ENCODE peak calls at places on chromosomes 7 and 10, in seven cellular contexts. E, L, U, G, A, V and R are unnamed samples.
A peak's percentile ranks its signal among the peaks of the same experiment; 100 is the strongest.

GRCh38 chr7:23941551-23941950 is 231.5 kb downstream of the STK31 start:
- DNase-seq in A (no peak), V (no peak), G (no peak), L (no peak), U (no peak), E (no peak), R (no peak)

GRCh38 chr10:43408331-43408709 is 666 bp downstream of the HNRNPF start:
- DNase-seq in U (no peak), E (no peak), G (no peak), L (no peak), V (no peak), A (no peak), R (no peak)

GRCh38 chr7:114504586-114504985 is 90.0 kb downstream of the FOXP2 start:
- DNase-seq in V (no peak), A (no peak), E (no peak), L (no peak), U (no peak), G (no peak), R (no peak)

GRCh38 chr10:56255298-56255697 is 105.8 kb downstream of the ZWINT start:
- DNase-seq in E (no peak), L (no peak), V (no peak), G (no peak), U (no peak), A (no peak), R (no peak)

GRCh38 chr10:28360175-28360574 is 57.3 kb upstream of the MPP7 start:
- DNase-seq in G (no peak), V (no peak), E (no peak), L (no peak), A (no peak), U (no peak), R (no peak)

GRCh38 chr10:130021373-130021950 is 57.4 kb upstream of the EBF3 start:
- DNase-seq in U (no peak), L (no peak), A (no peak), G (no peak), V (peak; percentile 84), E (no peak), R (peak; percentile 94)

GRCh38 chr10:90890347-90890746 is 18.6 kb downstream of the RPP30 start:
- DNase-seq in G (no peak), U (no peak), L (no peak), A (no peak), V (no peak), E (no peak), R (peak; percentile 52)

GRCh38 chr7:150381096-150381495 is 2.0 kb downstream of the ZNF775 start:
- DNase-seq in G (no peak), V (no peak), U (no peak), L (no peak), A (no peak), E (no peak), R (no peak)

GRCh38 chr7:156759579-156760202 is 119.1 kb downstream of the RNF32 start:
- DNase-seq in G (no peak), L (no peak), V (no peak), E (no peak), U (no peak), A (no peak), R (no peak)

GRCh38 chr10:51892965-51893658 is 193.7 kb upstream of the CSTF2T start:
- DNase-seq in A (no peak), V (no peak), G (peak; percentile 32), L (no peak), U (peak; percentile 65), E (no peak), R (peak; percentile 8)

GRCh38 chr7:130345106-130345505 is 490 bp downstream of the CPA5 start:
- DNase-seq in U (no peak), L (no peak), E (no peak), A (no peak), V (no peak), G (no peak), R (no peak)

GRCh38 chr10:86360657-86361056 is 5.9 kb downstream of the GRID1 start:
- DNase-seq in G (no peak), A (no peak), V (no peak), E (no peak), L (no peak), U (no peak), R (no peak)

GRCh38 chr7:41579961-41580935 is 122.6 kb downstream of the INHBA start:
- DNase-seq in U (no peak), L (no peak), V (peak; percentile 62), A (no peak), G (no peak), E (no peak), R (peak; percentile 99)

GRCh38 chr10:4131407-4132215 is 346.6 kb upstream of the KLF6 start:
- DNase-seq in U (no peak), A (no peak), G (peak; percentile 84), V (peak; percentile 71), L (no peak), E (peak; percentile 34), R (peak; percentile 97)

GRCh38 chr7:151692721-151693120 is 173.0 kb upstream of the RHEB start:
- DNase-seq in U (no peak), A (no peak), G (no peak), V (no peak), L (no peak), E (no peak), R (no peak)

GRCh38 chr7:33677556-33677955 is 227.8 kb upstream of the BMPER start:
- DNase-seq in A (no peak), E (no peak), L (no peak), V (no peak), G (no peak), U (no peak), R (peak; percentile 23)

GRCh38 chr7:142300689-142301088 is 42.8 kb upstream of the PRSS58 start:
- DNase-seq in U (peak; percentile 64), G (peak; percentile 40), A (no peak), E (peak; percentile 10), L (no peak), V (no peak), R (no peak)

GRCh38 chr7:155594961-155595366 is 48.6 kb upstream of the CNPY1 start:
- DNase-seq in E (no peak), G (no peak), A (no peak), U (no peak), V (no peak), L (no peak), R (no peak)

GRCh38 chr10:48678041-48678440 is 6.6 kb upstream of the WDFY4 start:
- DNase-seq in G (no peak), U (no peak), E (no peak), L (no peak), V (no peak), A (no peak), R (no peak)

GRCh38 chr10:21888959-21889358 is 114.6 kb downstream of the DNAJC1 start:
- DNase-seq in V (no peak), A (no peak), G (peak; percentile 81), L (no peak), U (no peak), E (peak; percentile 10), R (no peak)

GRCh38 chr10:84397735-84398144 is 69.4 kb downstream of the CCSER2 start:
- DNase-seq in L (no peak), A (no peak), U (no peak), V (no peak), G (no peak), E (no peak), R (no peak)

GRCh38 chr10:119652361-119652760 is 1.2 kb downstream of the BAG3 start:
- DNase-seq in A (no peak), L (peak; percentile 18), V (peak; percentile 20), E (peak; percentile 49), U (peak; percentile 65), G (peak; percentile 51), R (peak; percentile 81)

GRCh38 chr10:649798-650690 is 39.4 kb downstream of the DIP2C start:
- DNase-seq in U (no peak), G (no peak), L (peak; percentile 66), V (no peak), E (peak; percentile 91), A (no peak), R (peak; percentile 11)

GRCh38 chr7:81211617-81212016 is 292.8 kb upstream of the SEMA3C start:
- DNase-seq in V (peak; percentile 42), G (no peak), E (no peak), U (no peak), A (no peak), L (no peak), R (peak; percentile 72)

GRCh38 chr10:93580824-93581223 is 14.4 kb downstream of the FFAR4 start:
- DNase-seq in U (peak; percentile 35), V (no peak), A (no peak), L (peak; percentile 65), G (no peak), E (no peak), R (peak; percentile 34)

GRCh38 chr10:117214401-117214800 is 17.1 kb downstream of the KCNK18 start:
- DNase-seq in E (no peak), G (no peak), U (no peak), V (no peak), A (no peak), L (no peak), R (peak; percentile 18)

GRCh38 chr10:43323245-43323644 is 48.2 kb upstream of the FXYD4 start:
- DNase-seq in A (no peak), L (no peak), V (no peak), E (no peak), G (no peak), U (no peak), R (no peak)

GRCh38 chr7:130421685-130422084 is 19.1 kb downstream of the CEP41 start:
- DNase-seq in L (peak; percentile 72), U (no peak), E (no peak), G (peak; percentile 44), A (no peak), V (no peak), R (peak; percentile 4)

GRCh38 chr7:82164813-82165212 is 278.8 kb downstream of the CACNA2D1 start:
- DNase-seq in L (no peak), U (peak; percentile 11), V (peak; percentile 54), A (no peak), E (peak; percentile 4), G (no peak), R (peak; percentile 85)

GRCh38 chr10:14878266-14879054 is at the start of gene SUV39H2:
- DNase-seq in U (peak; percentile 97), G (peak; percentile 97), A (peak; percentile 97), V (peak; percentile 83), L (peak; percentile 66), E (peak; percentile 95), R (peak; percentile 95)

GRCh38 chr10:79932841-79933379 is 16.0 kb downstream of the SFTPD start:
- DNase-seq in L (no peak), E (no peak), V (no peak), G (no peak), A (no peak), U (no peak), R (no peak)

GRCh38 chr7:27175626-27176342 is 1.7 kb upstream of the HOXA10 start:
- DNase-seq in G (no peak), A (no peak), L (no peak), E (no peak), U (no peak), V (no peak), R (peak; percentile 72)

GRCh38 chr10:33252794-33253203 is 81.7 kb downstream of the NRP1 start:
- DNase-seq in A (no peak), U (no peak), E (no peak), G (no peak), V (peak; percentile 65), L (no peak), R (peak; percentile 85)

GRCh38 chr10:13317474-13317873 is 17.6 kb upstream of the PHYH start:
- DNase-seq in A (no peak), U (no peak), E (no peak), G (no peak), V (no peak), L (no peak), R (no peak)

GRCh38 chr7:6123843-6124242 is 92.7 kb downstream of the ANKRD61 start:
- DNase-seq in U (no peak), L (no peak), V (no peak), G (no peak), A (no peak), E (no peak), R (no peak)

GRCh38 chr7:23969443-23969842 is 259.4 kb downstream of the STK31 start:
- DNase-seq in U (no peak), G (no peak), E (peak; percentile 45), V (no peak), L (no peak), A (no peak), R (no peak)

GRCh38 chr10:86335831-86336230 is 30.8 kb downstream of the GRID1 start:
- DNase-seq in V (no peak), A (no peak), E (no peak), G (no peak), L (no peak), U (no peak), R (no peak)

GRCh38 chr7:40232242-40232929 is 97.6 kb downstream of the SUGCT start:
- DNase-seq in V (peak; percentile 41), L (peak; percentile 30), E (peak; percentile 70), U (peak; percentile 32), G (peak; percentile 51), A (no peak), R (peak; percentile 79)